ENCODE peak calls at places on chromosomes 6 and 20, in seven cellular contexts. One of them, this sample, is unnamed. For H3K36me3, the result is how much of the 10 kb centered on the place peaks cover.

GRCh38 chr6:165456327-165456726 is 146.9 kb upstream of the C6orf118 start:
- DNase-seq in adrenal gland: no peak
- DNase-seq in SK-N-SH: no peak
- DNase-seq in left ventricle myocardium inferior: no peak
- DNase-seq in A673: peak
- DNase-seq in fibroblast of lung: no peak
- DNase-seq in ascending aorta: no peak
- DNase-seq in this sample: no peak

GRCh38 chr6:11701568-11701967 is 77.0 kb downstream of the ADTRP start:
- DNase-seq in ascending aorta: no peak
- DNase-seq in left ventricle myocardium inferior: no peak
- DNase-seq in SK-N-SH: no peak
- DNase-seq in fibroblast of lung: no peak
- DNase-seq in A673: no peak
- DNase-seq in adrenal gland: no peak
- DNase-seq in this sample: no peak

GRCh38 chr20:32845786-32846185 is 12.9 kb upstream of the EFCAB8 start:
- DNase-seq in left ventricle myocardium inferior: no peak
- DNase-seq in A673: no peak
- DNase-seq in fibroblast of lung: no peak
- DNase-seq in adrenal gland: no peak
- DNase-seq in ascending aorta: no peak
- DNase-seq in SK-N-SH: no peak
- DNase-seq in this sample: no peak

GRCh38 chr20:48875233-48875913 is 46.1 kb upstream of the ARFGEF2 start:
- DNase-seq in A673: no peak
- DNase-seq in adrenal gland: no peak
- DNase-seq in fibroblast of lung: no peak
- DNase-seq in left ventricle myocardium inferior: no peak
- DNase-seq in SK-N-SH: no peak
- DNase-seq in ascending aorta: no peak
- DNase-seq in this sample: no peak

GRCh38 chr20:8946036-8946926 is 122.6 kb upstream of the PLCB4 start:
- DNase-seq in left ventricle myocardium inferior: no peak
- DNase-seq in adrenal gland: no peak
- DNase-seq in fibroblast of lung: no peak
- DNase-seq in ascending aorta: no peak
- DNase-seq in SK-N-SH: no peak
- DNase-seq in A673: no peak
- DNase-seq in this sample: no peak

GRCh38 chr6:113371106-113371505 is 486.0 kb upstream of the MARCKS start:
- DNase-seq in adrenal gland: no peak
- DNase-seq in fibroblast of lung: no peak
- DNase-seq in left ventricle myocardium inferior: no peak
- DNase-seq in A673: peak
- DNase-seq in ascending aorta: no peak
- DNase-seq in SK-N-SH: no peak
- DNase-seq in this sample: no peak

GRCh38 chr20:56929606-56930005 is 300.5 kb downstream of the TFAP2C start:
- DNase-seq in fibroblast of lung: no peak
- DNase-seq in SK-N-SH: no peak
- DNase-seq in ascending aorta: no peak
- DNase-seq in adrenal gland: no peak
- DNase-seq in A673: no peak
- DNase-seq in left ventricle myocardium inferior: no peak
- DNase-seq in this sample: no peak

GRCh38 chr20:59832406-59833156 is 100.9 kb downstream of the SYCP2 start:
- DNase-seq in A673: no peak
- DNase-seq in adrenal gland: no peak
- DNase-seq in fibroblast of lung: no peak
- DNase-seq in left ventricle myocardium inferior: peak
- DNase-seq in ascending aorta: no peak
- DNase-seq in SK-N-SH: peak
- DNase-seq in this sample: no peak

GRCh38 chr6:130603391-130603790 is 223.8 kb upstream of the SMLR1 start:
- DNase-seq in fibroblast of lung: no peak
- DNase-seq in left ventricle myocardium inferior: no peak
- DNase-seq in A673: no peak
- DNase-seq in SK-N-SH: no peak
- DNase-seq in ascending aorta: no peak
- DNase-seq in adrenal gland: no peak
- DNase-seq in this sample: no peak

GRCh38 chr6:71209626-71210025 is 79.0 kb upstream of the OGFRL1 start:
- DNase-seq in A673: no peak
- DNase-seq in ascending aorta: no peak
- DNase-seq in left ventricle myocardium inferior: no peak
- DNase-seq in SK-N-SH: no peak
- DNase-seq in adrenal gland: no peak
- DNase-seq in fibroblast of lung: no peak
- DNase-seq in this sample: no peak

GRCh38 chr6:89492025-89492640 is 59.2 kb downstream of the ANKRD6 start:
- DNase-seq in ascending aorta: no peak
- DNase-seq in left ventricle myocardium inferior: no peak
- DNase-seq in fibroblast of lung: no peak
- DNase-seq in SK-N-SH: no peak
- DNase-seq in A673: no peak
- DNase-seq in adrenal gland: no peak
- DNase-seq in this sample: no peak

GRCh38 chr6:29861521-29862255 is 34.1 kb downstream of the HLA-G start:
- DNase-seq in A673: no peak
- DNase-seq in left ventricle myocardium inferior: no peak
- DNase-seq in SK-N-SH: no peak
- DNase-seq in ascending aorta: no peak
- DNase-seq in adrenal gland: no peak
- DNase-seq in fibroblast of lung: no peak
- DNase-seq in this sample: no peak

GRCh38 chr6:98836025-98836961 is 1.9 kb downstream of the POU3F2 start:
- DNase-seq in ascending aorta: no peak
- DNase-seq in fibroblast of lung: no peak
- DNase-seq in A673: peak
- DNase-seq in adrenal gland: no peak
- DNase-seq in SK-N-SH: no peak
- DNase-seq in left ventricle myocardium inferior: no peak
- DNase-seq in this sample: no peak

GRCh38 chr6:133953634-133954415 is 801 bp downstream of the TBPL1 start:
- DNase-seq in SK-N-SH: peak
- DNase-seq in ascending aorta: no peak
- DNase-seq in left ventricle myocardium inferior: no peak
- DNase-seq in fibroblast of lung: no peak
- DNase-seq in A673: no peak
- DNase-seq in adrenal gland: no peak
- DNase-seq in this sample: no peak

GRCh38 chr20:62983210-62983609 is 23.6 kb downstream of the BHLHE23 start:
- DNase-seq in fibroblast of lung: no peak
- DNase-seq in ascending aorta: no peak
- DNase-seq in left ventricle myocardium inferior: no peak
- DNase-seq in adrenal gland: no peak
- DNase-seq in A673: no peak
- DNase-seq in SK-N-SH: no peak
- DNase-seq in this sample: no peak

GRCh38 chr6:110738899-110739365 is 76.3 kb downstream of the CDK19 start:
- DNase-seq in SK-N-SH: no peak
- DNase-seq in adrenal gland: peak
- DNase-seq in fibroblast of lung: no peak
- DNase-seq in ascending aorta: no peak
- DNase-seq in left ventricle myocardium inferior: no peak
- DNase-seq in A673: no peak
- DNase-seq in this sample: no peak

GRCh38 chr6:158219229-158219628 is 51.1 kb downstream of the GTF2H5 start:
- DNase-seq in fibroblast of lung: peak
- DNase-seq in left ventricle myocardium inferior: no peak
- DNase-seq in SK-N-SH: no peak
- DNase-seq in ascending aorta: no peak
- DNase-seq in A673: peak
- DNase-seq in adrenal gland: no peak
- DNase-seq in this sample: no peak

GRCh38 chr6:157412780-157413179 is 31.8 kb downstream of the ZDHHC14 start:
- DNase-seq in left ventricle myocardium inferior: no peak
- DNase-seq in fibroblast of lung: no peak
- DNase-seq in SK-N-SH: no peak
- DNase-seq in A673: no peak
- DNase-seq in ascending aorta: no peak
- DNase-seq in adrenal gland: no peak
- DNase-seq in this sample: no peak

GRCh38 chr6:89449182-89449581 is 16.2 kb downstream of the ANKRD6 start:
- DNase-seq in adrenal gland: no peak
- DNase-seq in A673: no peak
- DNase-seq in left ventricle myocardium inferior: no peak
- DNase-seq in ascending aorta: no peak
- DNase-seq in SK-N-SH: no peak
- DNase-seq in fibroblast of lung: no peak
- DNase-seq in this sample: no peak

GRCh38 chr6:11810039-11810541 is 31.5 kb upstream of the ADTRP start:
- DNase-seq in A673: peak
- DNase-seq in ascending aorta: peak
- DNase-seq in fibroblast of lung: peak
- DNase-seq in SK-N-SH: no peak
- DNase-seq in adrenal gland: peak
- DNase-seq in left ventricle myocardium inferior: peak
- DNase-seq in this sample: no peak

GRCh38 chr6:115753446-115753845 is 307.2 kb downstream of the FRK start:
- DNase-seq in SK-N-SH: no peak
- DNase-seq in fibroblast of lung: no peak
- DNase-seq in ascending aorta: no peak
- DNase-seq in adrenal gland: no peak
- DNase-seq in left ventricle myocardium inferior: no peak
- DNase-seq in A673: no peak
- DNase-seq in this sample: no peak

GRCh38 chr6:47145212-47145611 is 103.1 kb upstream of the ADGRF1 start:
- DNase-seq in adrenal gland: no peak
- DNase-seq in fibroblast of lung: peak
- DNase-seq in SK-N-SH: no peak
- DNase-seq in A673: no peak
- DNase-seq in left ventricle myocardium inferior: no peak
- DNase-seq in ascending aorta: no peak
- DNase-seq in this sample: no peak

GRCh38 chr6:145699462-145699861 is 35.9 kb downstream of the EPM2A start:
- DNase-seq in fibroblast of lung: peak
- DNase-seq in adrenal gland: no peak
- DNase-seq in SK-N-SH: no peak
- DNase-seq in left ventricle myocardium inferior: no peak
- DNase-seq in ascending aorta: no peak
- DNase-seq in A673: no peak
- DNase-seq in this sample: no peak

GRCh38 chr6:159806021-159806458 is 6.0 kb downstream of the PNLDC1 start:
- DNase-seq in fibroblast of lung: peak
- DNase-seq in SK-N-SH: no peak
- DNase-seq in left ventricle myocardium inferior: no peak
- DNase-seq in ascending aorta: no peak
- DNase-seq in A673: no peak
- DNase-seq in adrenal gland: no peak
- DNase-seq in this sample: no peak

GRCh38 chr20:53621482-53622246 is 28.0 kb upstream of the ZNF217 start:
- DNase-seq in ascending aorta: peak
- DNase-seq in adrenal gland: peak
- DNase-seq in fibroblast of lung: peak
- DNase-seq in SK-N-SH: peak
- DNase-seq in A673: peak
- DNase-seq in left ventricle myocardium inferior: peak
- DNase-seq in this sample: no peak

GRCh38 chr6:105609375-105609991 is 206.6 kb upstream of the PREP start:
- DNase-seq in SK-N-SH: no peak
- DNase-seq in fibroblast of lung: peak
- DNase-seq in adrenal gland: no peak
- DNase-seq in A673: no peak
- DNase-seq in left ventricle myocardium inferior: peak
- DNase-seq in ascending aorta: no peak
- DNase-seq in this sample: no peak

GRCh38 chr6:36028887-36029324 is 1.3 kb downstream of the MAPK14 start:
- DNase-seq in A673: peak
- DNase-seq in SK-N-SH: peak
- DNase-seq in left ventricle myocardium inferior: peak
- DNase-seq in ascending aorta: peak
- DNase-seq in fibroblast of lung: peak
- DNase-seq in adrenal gland: peak
- DNase-seq in this sample: peak

GRCh38 chr6:158015188-158015506 is 33.5 kb downstream of the SYNJ2 start:
- DNase-seq in A673: no peak
- DNase-seq in SK-N-SH: no peak
- DNase-seq in left ventricle myocardium inferior: no peak
- DNase-seq in fibroblast of lung: no peak
- DNase-seq in adrenal gland: no peak
- DNase-seq in ascending aorta: no peak
- DNase-seq in this sample: no peak

GRCh38 chr6:113513086-113513485 is 344.1 kb upstream of the MARCKS start:
- DNase-seq in SK-N-SH: no peak
- DNase-seq in A673: no peak
- DNase-seq in ascending aorta: no peak
- DNase-seq in fibroblast of lung: no peak
- DNase-seq in adrenal gland: no peak
- DNase-seq in left ventricle myocardium inferior: no peak
- DNase-seq in this sample: no peak

GRCh38 chr6:118894425-118895240 is 681 bp downstream of the ASF1A start:
- DNase-seq in SK-N-SH: peak
- DNase-seq in ascending aorta: peak
- DNase-seq in adrenal gland: peak
- DNase-seq in left ventricle myocardium inferior: peak
- DNase-seq in A673: peak
- DNase-seq in fibroblast of lung: peak
- DNase-seq in this sample: peak

GRCh38 chr20:38057351-38057972 is 23.9 kb downstream of the RPRD1B start:
- DNase-seq in left ventricle myocardium inferior: peak
- DNase-seq in A673: peak
- DNase-seq in SK-N-SH: peak
- DNase-seq in fibroblast of lung: peak
- DNase-seq in adrenal gland: peak
- DNase-seq in ascending aorta: peak
- DNase-seq in this sample: no peak
- H3K36me3 ChIP-seq in left ventricle myocardium inferior: half or more
- H3K36me3 ChIP-seq in A673: half or more
- H3K36me3 ChIP-seq in SK-N-SH: half or more
- H3K36me3 ChIP-seq in fibroblast of lung: under half
- H3K36me3 ChIP-seq in adrenal gland: under half
- H3K36me3 ChIP-seq in ascending aorta: under half
- H3K36me3 ChIP-seq in this sample: under half

GRCh38 chr20:34537651-34538050 is 20.9 kb upstream of the MAP1LC3A start:
- DNase-seq in ascending aorta: no peak
- DNase-seq in A673: no peak
- DNase-seq in adrenal gland: no peak
- DNase-seq in fibroblast of lung: no peak
- DNase-seq in SK-N-SH: no peak
- DNase-seq in left ventricle myocardium inferior: no peak
- DNase-seq in this sample: no peak
- H3K36me3 ChIP-seq in ascending aorta: half or more
- H3K36me3 ChIP-seq in A673: half or more
- H3K36me3 ChIP-seq in adrenal gland: half or more
- H3K36me3 ChIP-seq in fibroblast of lung: under half
- H3K36me3 ChIP-seq in SK-N-SH: half or more
- H3K36me3 ChIP-seq in left ventricle myocardium inferior: half or more
- H3K36me3 ChIP-seq in this sample: under half

GRCh38 chr6:17780071-17780470 is 73.3 kb upstream of the NUP153 start:
- DNase-seq in SK-N-SH: no peak
- DNase-seq in fibroblast of lung: no peak
- DNase-seq in ascending aorta: no peak
- DNase-seq in A673: no peak
- DNase-seq in adrenal gland: no peak
- DNase-seq in left ventricle myocardium inferior: no peak
- DNase-seq in this sample: no peak
- H3K36me3 ChIP-seq in SK-N-SH: under half
- H3K36me3 ChIP-seq in fibroblast of lung: under half
- H3K36me3 ChIP-seq in ascending aorta: half or more
- H3K36me3 ChIP-seq in A673: under half
- H3K36me3 ChIP-seq in adrenal gland: half or more
- H3K36me3 ChIP-seq in left ventricle myocardium inferior: half or more
- H3K36me3 ChIP-seq in this sample: half or more

GRCh38 chr6:33697845-33698244 is 13.7 kb downstream of the UQCC2 start:
- DNase-seq in fibroblast of lung: no peak
- DNase-seq in SK-N-SH: no peak
- DNase-seq in ascending aorta: no peak
- DNase-seq in left ventricle myocardium inferior: no peak
- DNase-seq in adrenal gland: no peak
- DNase-seq in A673: no peak
- DNase-seq in this sample: no peak
- H3K36me3 ChIP-seq in fibroblast of lung: under half
- H3K36me3 ChIP-seq in SK-N-SH: under half
- H3K36me3 ChIP-seq in ascending aorta: under half
- H3K36me3 ChIP-seq in left ventricle myocardium inferior: under half
- H3K36me3 ChIP-seq in adrenal gland: under half
- H3K36me3 ChIP-seq in A673: under half
- H3K36me3 ChIP-seq in this sample: under half